ENCODE peak calls at places on chromosome 5, in eight cellular contexts. One of them, this sample, is unnamed.

GRCh38 chr5:61176631-61177030 is 14.4 kb upstream of the SMIM15 start:
- DNase-seq in bronchial epithelial cell: no peak
- DNase-seq in PC-3: no peak
- DNase-seq in astrocyte of the spinal cord: no peak
- DNase-seq in GM12865: no peak
- DNase-seq in A673: no peak
- DNase-seq in heart left ventricle: no peak
- DNase-seq in right lobe of liver: no peak
- DNase-seq in this sample: no peak

GRCh38 chr5:38742821-38743220 is 103.0 kb upstream of the OSMR start:
- DNase-seq in bronchial epithelial cell: no peak
- DNase-seq in PC-3: no peak
- DNase-seq in astrocyte of the spinal cord: no peak
- DNase-seq in GM12865: no peak
- DNase-seq in A673: no peak
- DNase-seq in heart left ventricle: no peak
- DNase-seq in right lobe of liver: no peak
- DNase-seq in this sample: no peak

GRCh38 chr5:27450607-27451006 is 412.2 kb upstream of the CDH9 start:
- DNase-seq in bronchial epithelial cell: peak
- DNase-seq in PC-3: peak
- DNase-seq in astrocyte of the spinal cord: peak
- DNase-seq in GM12865: no peak
- DNase-seq in A673: no peak
- DNase-seq in heart left ventricle: no peak
- DNase-seq in right lobe of liver: no peak
- DNase-seq in this sample: no peak

GRCh38 chr5:76682395-76682794 is 33.5 kb upstream of the F2R start:
- DNase-seq in bronchial epithelial cell: no peak
- DNase-seq in PC-3: no peak
- DNase-seq in astrocyte of the spinal cord: no peak
- DNase-seq in GM12865: no peak
- DNase-seq in A673: peak
- DNase-seq in heart left ventricle: peak
- DNase-seq in right lobe of liver: no peak
- DNase-seq in this sample: no peak

GRCh38 chr5:87944553-87945320 is 323.9 kb downstream of the TMEM161B start:
- DNase-seq in bronchial epithelial cell: no peak
- DNase-seq in PC-3: no peak
- DNase-seq in astrocyte of the spinal cord: peak
- DNase-seq in GM12865: no peak
- DNase-seq in A673: peak
- DNase-seq in heart left ventricle: peak
- DNase-seq in right lobe of liver: no peak
- DNase-seq in this sample: no peak

GRCh38 chr5:133820516-133820915 is 147.9 kb downstream of the C5orf15 start:
- DNase-seq in bronchial epithelial cell: no peak
- DNase-seq in PC-3: no peak
- DNase-seq in astrocyte of the spinal cord: peak
- DNase-seq in GM12865: no peak
- DNase-seq in A673: no peak
- DNase-seq in heart left ventricle: no peak
- DNase-seq in right lobe of liver: no peak
- DNase-seq in this sample: peak

GRCh38 chr5:50501510-50502209 is 60.6 kb upstream of the EMB start:
- DNase-seq in bronchial epithelial cell: no peak
- DNase-seq in PC-3: no peak
- DNase-seq in astrocyte of the spinal cord: no peak
- DNase-seq in GM12865: peak
- DNase-seq in A673: no peak
- DNase-seq in heart left ventricle: no peak
- DNase-seq in right lobe of liver: no peak
- DNase-seq in this sample: no peak

GRCh38 chr5:180785794-180786221 is 16.8 kb downstream of the MGAT1 start:
- DNase-seq in bronchial epithelial cell: peak
- DNase-seq in PC-3: peak
- DNase-seq in astrocyte of the spinal cord: peak
- DNase-seq in GM12865: no peak
- DNase-seq in A673: peak
- DNase-seq in heart left ventricle: no peak
- DNase-seq in right lobe of liver: no peak
- DNase-seq in this sample: no peak

GRCh38 chr5:166497705-166498104 is 1793.7 kb upstream of the WWC1 start:
- DNase-seq in bronchial epithelial cell: no peak
- DNase-seq in PC-3: no peak
- DNase-seq in astrocyte of the spinal cord: no peak
- DNase-seq in GM12865: no peak
- DNase-seq in A673: no peak
- DNase-seq in heart left ventricle: no peak
- DNase-seq in right lobe of liver: no peak
- DNase-seq in this sample: no peak

GRCh38 chr5:169893586-169893985 is 86.7 kb downstream of the INSYN2B start:
- DNase-seq in bronchial epithelial cell: no peak
- DNase-seq in PC-3: no peak
- DNase-seq in astrocyte of the spinal cord: no peak
- DNase-seq in GM12865: no peak
- DNase-seq in A673: no peak
- DNase-seq in heart left ventricle: no peak
- DNase-seq in right lobe of liver: no peak
- DNase-seq in this sample: no peak

GRCh38 chr5:84779206-84779605 is 394.5 kb upstream of the EDIL3 start:
- DNase-seq in bronchial epithelial cell: no peak
- DNase-seq in PC-3: no peak
- DNase-seq in astrocyte of the spinal cord: peak
- DNase-seq in GM12865: no peak
- DNase-seq in A673: no peak
- DNase-seq in heart left ventricle: no peak
- DNase-seq in right lobe of liver: no peak
- DNase-seq in this sample: no peak

GRCh38 chr5:113269023-113269997 is 165.5 kb downstream of the TSSK1B start:
- DNase-seq in bronchial epithelial cell: no peak
- DNase-seq in PC-3: no peak
- DNase-seq in astrocyte of the spinal cord: no peak
- DNase-seq in GM12865: no peak
- DNase-seq in A673: no peak
- DNase-seq in heart left ventricle: no peak
- DNase-seq in right lobe of liver: no peak
- DNase-seq in this sample: no peak

GRCh38 chr5:96703384-96703910 is 41.3 kb downstream of the CAST start:
- DNase-seq in bronchial epithelial cell: peak
- DNase-seq in PC-3: no peak
- DNase-seq in astrocyte of the spinal cord: peak
- DNase-seq in GM12865: peak
- DNase-seq in A673: no peak
- DNase-seq in heart left ventricle: no peak
- DNase-seq in right lobe of liver: no peak
- DNase-seq in this sample: no peak

GRCh38 chr5:32210151-32210550 is 36.0 kb upstream of the GOLPH3 start:
- DNase-seq in bronchial epithelial cell: no peak
- DNase-seq in PC-3: no peak
- DNase-seq in astrocyte of the spinal cord: no peak
- DNase-seq in GM12865: peak
- DNase-seq in A673: no peak
- DNase-seq in heart left ventricle: no peak
- DNase-seq in right lobe of liver: no peak
- DNase-seq in this sample: no peak

GRCh38 chr5:60161340-60161934 is 267.9 kb upstream of the PDE4D start:
- DNase-seq in bronchial epithelial cell: peak
- DNase-seq in PC-3: peak
- DNase-seq in astrocyte of the spinal cord: peak
- DNase-seq in GM12865: peak
- DNase-seq in A673: peak
- DNase-seq in heart left ventricle: no peak
- DNase-seq in right lobe of liver: no peak
- DNase-seq in this sample: no peak

GRCh38 chr5:175443514-175444059 is 395 bp downstream of the DRD1 start:
- DNase-seq in bronchial epithelial cell: no peak
- DNase-seq in PC-3: no peak
- DNase-seq in astrocyte of the spinal cord: peak
- DNase-seq in GM12865: no peak
- DNase-seq in A673: no peak
- DNase-seq in heart left ventricle: no peak
- DNase-seq in right lobe of liver: no peak
- DNase-seq in this sample: no peak

GRCh38 chr5:119435436-119436132 is 16.7 kb upstream of the HSD17B4 start:
- DNase-seq in bronchial epithelial cell: peak
- DNase-seq in PC-3: peak
- DNase-seq in astrocyte of the spinal cord: peak
- DNase-seq in GM12865: peak
- DNase-seq in A673: peak
- DNase-seq in heart left ventricle: peak
- DNase-seq in right lobe of liver: peak
- DNase-seq in this sample: peak

GRCh38 chr5:23627976-23628375 is 120.6 kb downstream of the PRDM9 start:
- DNase-seq in bronchial epithelial cell: peak
- DNase-seq in PC-3: peak
- DNase-seq in astrocyte of the spinal cord: no peak
- DNase-seq in GM12865: no peak
- DNase-seq in A673: no peak
- DNase-seq in heart left ventricle: no peak
- DNase-seq in right lobe of liver: no peak
- DNase-seq in this sample: no peak

GRCh38 chr5:78503958-78504357 is 143.5 kb downstream of the SCAMP1 start:
- DNase-seq in bronchial epithelial cell: no peak
- DNase-seq in PC-3: no peak
- DNase-seq in astrocyte of the spinal cord: no peak
- DNase-seq in GM12865: no peak
- DNase-seq in A673: no peak
- DNase-seq in heart left ventricle: no peak
- DNase-seq in right lobe of liver: no peak
- DNase-seq in this sample: no peak

GRCh38 chr5:78504726-78505431 is 143.7 kb downstream of the LHFPL2 start:
- DNase-seq in bronchial epithelial cell: peak
- DNase-seq in PC-3: peak
- DNase-seq in astrocyte of the spinal cord: peak
- DNase-seq in GM12865: no peak
- DNase-seq in A673: peak
- DNase-seq in heart left ventricle: peak
- DNase-seq in right lobe of liver: no peak
- DNase-seq in this sample: peak

GRCh38 chr5:78499485-78499884 is 139.1 kb downstream of the SCAMP1 start:
- DNase-seq in bronchial epithelial cell: no peak
- DNase-seq in PC-3: no peak
- DNase-seq in astrocyte of the spinal cord: no peak
- DNase-seq in GM12865: no peak
- DNase-seq in A673: no peak
- DNase-seq in heart left ventricle: no peak
- DNase-seq in right lobe of liver: no peak
- DNase-seq in this sample: peak

GRCh38 chr5:78500028-78500427 is 139.6 kb downstream of the SCAMP1 start:
- DNase-seq in bronchial epithelial cell: no peak
- DNase-seq in PC-3: no peak
- DNase-seq in astrocyte of the spinal cord: no peak
- DNase-seq in GM12865: no peak
- DNase-seq in A673: no peak
- DNase-seq in heart left ventricle: no peak
- DNase-seq in right lobe of liver: no peak
- DNase-seq in this sample: no peak

GRCh38 chr5:78501411-78502338 is 141.3 kb downstream of the SCAMP1 start:
- DNase-seq in bronchial epithelial cell: no peak
- DNase-seq in PC-3: no peak
- DNase-seq in astrocyte of the spinal cord: peak
- DNase-seq in GM12865: no peak
- DNase-seq in A673: no peak
- DNase-seq in heart left ventricle: no peak
- DNase-seq in right lobe of liver: no peak
- DNase-seq in this sample: no peak
- H3K4me3 ChIP-seq in bronchial epithelial cell: no peak
- H3K4me3 ChIP-seq in PC-3: no peak
- H3K4me3 ChIP-seq in astrocyte of the spinal cord: no peak
- H3K4me3 ChIP-seq in GM12865: no peak
- H3K4me3 ChIP-seq in A673: no peak
- H3K4me3 ChIP-seq in heart left ventricle: no peak
- H3K4me3 ChIP-seq in right lobe of liver: no peak
- H3K4me3 ChIP-seq in this sample: no peak

GRCh38 chr5:177470759-177471536 is 2.5 kb downstream of the DBN1 start:
- DNase-seq in bronchial epithelial cell: peak
- DNase-seq in PC-3: peak
- DNase-seq in astrocyte of the spinal cord: peak
- DNase-seq in GM12865: no peak
- DNase-seq in A673: no peak
- DNase-seq in heart left ventricle: no peak
- DNase-seq in right lobe of liver: no peak
- DNase-seq in this sample: no peak
- H3K4me3 ChIP-seq in bronchial epithelial cell: no peak
- H3K4me3 ChIP-seq in PC-3: peak
- H3K4me3 ChIP-seq in astrocyte of the spinal cord: peak
- H3K4me3 ChIP-seq in GM12865: no peak
- H3K4me3 ChIP-seq in A673: no peak
- H3K4me3 ChIP-seq in heart left ventricle: no peak
- H3K4me3 ChIP-seq in right lobe of liver: no peak
- H3K4me3 ChIP-seq in this sample: no peak

GRCh38 chr5:43728581-43728980 is 125.6 kb downstream of the NNT start:
- DNase-seq in bronchial epithelial cell: no peak
- DNase-seq in PC-3: no peak
- DNase-seq in astrocyte of the spinal cord: no peak
- DNase-seq in GM12865: no peak
- DNase-seq in A673: no peak
- DNase-seq in heart left ventricle: no peak
- DNase-seq in right lobe of liver: no peak
- DNase-seq in this sample: no peak

GRCh38 chr5:43731573-43731972 is 128.6 kb downstream of the NNT start:
- DNase-seq in bronchial epithelial cell: no peak
- DNase-seq in PC-3: no peak
- DNase-seq in astrocyte of the spinal cord: no peak
- DNase-seq in GM12865: no peak
- DNase-seq in A673: no peak
- DNase-seq in heart left ventricle: no peak
- DNase-seq in right lobe of liver: no peak
- DNase-seq in this sample: no peak

GRCh38 chr5:43729846-43730478 is 127.0 kb downstream of the NNT start:
- DNase-seq in bronchial epithelial cell: peak
- DNase-seq in PC-3: peak
- DNase-seq in astrocyte of the spinal cord: peak
- DNase-seq in GM12865: peak
- DNase-seq in A673: peak
- DNase-seq in heart left ventricle: no peak
- DNase-seq in right lobe of liver: no peak
- DNase-seq in this sample: no peak

GRCh38 chr5:43730832-43731342 is 127.9 kb downstream of the NNT start:
- DNase-seq in bronchial epithelial cell: no peak
- DNase-seq in PC-3: no peak
- DNase-seq in astrocyte of the spinal cord: no peak
- DNase-seq in GM12865: no peak
- DNase-seq in A673: no peak
- DNase-seq in heart left ventricle: no peak
- DNase-seq in right lobe of liver: no peak
- DNase-seq in this sample: no peak
- H3K4me3 ChIP-seq in bronchial epithelial cell: no peak
- H3K4me3 ChIP-seq in PC-3: no peak
- H3K4me3 ChIP-seq in astrocyte of the spinal cord: no peak
- H3K4me3 ChIP-seq in GM12865: no peak
- H3K4me3 ChIP-seq in A673: no peak
- H3K4me3 ChIP-seq in heart left ventricle: no peak
- H3K4me3 ChIP-seq in right lobe of liver: no peak
- H3K4me3 ChIP-seq in this sample: no peak

GRCh38 chr5:111948517-111948916 is 191.5 kb upstream of the NREP start:
- DNase-seq in bronchial epithelial cell: peak
- DNase-seq in PC-3: peak
- DNase-seq in astrocyte of the spinal cord: peak
- DNase-seq in GM12865: no peak
- DNase-seq in A673: no peak
- DNase-seq in heart left ventricle: no peak
- DNase-seq in right lobe of liver: no peak
- DNase-seq in this sample: no peak
- H3K4me3 ChIP-seq in bronchial epithelial cell: no peak
- H3K4me3 ChIP-seq in PC-3: no peak
- H3K4me3 ChIP-seq in astrocyte of the spinal cord: no peak
- H3K4me3 ChIP-seq in GM12865: no peak
- H3K4me3 ChIP-seq in A673: no peak
- H3K4me3 ChIP-seq in heart left ventricle: no peak
- H3K4me3 ChIP-seq in right lobe of liver: no peak
- H3K4me3 ChIP-seq in this sample: no peak

This sample was measured in lung.